ENCODE peak calls at places on chromosomes 16 and 17, in eight cellular contexts. Y is PC-3, V is fibroblast of lung, I is psoas muscle, E is SK-N-SH, M is H1, S is lung, W is suprapubic skin. O is an unnamed sample.

GRCh38 chr16:85601730-85602401 is 11.3 kb upstream of the GSE1 start:
- DNase-seq in S (no peak), Y (no peak), I (peak; percentile 75), M (no peak), E (no peak), V (peak; percentile 46), W (no peak), O (no peak)

GRCh38 chr17:49399995-49400394 is 14.7 kb downstream of the PHB1 start:
- DNase-seq in Y (no peak), W (peak; percentile 15), V (no peak), M (no peak), I (no peak), E (no peak), S (no peak), O (no peak)

GRCh38 chr17:7712111-7712771 is 5.3 kb upstream of the DNAH2 start:
- DNase-seq in Y (no peak), S (no peak), E (peak; percentile 70), V (no peak), W (no peak), I (no peak), M (no peak), O (no peak)

GRCh38 chr16:11560701-11561439 is 25.8 kb downstream of the LITAF start:
- DNase-seq in W (no peak), M (no peak), S (no peak), V (no peak), E (peak; percentile 37), Y (no peak), I (peak; percentile 70), O (no peak)

GRCh38 chr16:62939687-62940086 is 903.4 kb upstream of the CDH8 start:
- DNase-seq in Y (no peak), W (no peak), E (no peak), M (no peak), I (no peak), S (no peak), V (no peak), O (no peak)

GRCh38 chr16:88316941-88317618 is 65.7 kb upstream of the ZNF469 start:
- DNase-seq in E (no peak), V (no peak), M (no peak), W (no peak), Y (no peak), I (peak; percentile 41), S (no peak), O (no peak)

GRCh38 chr16:70417661-70418060 is 21.2 kb downstream of the ST3GAL2 start:
- DNase-seq in W (no peak), Y (no peak), S (no peak), M (no peak), V (no peak), I (no peak), E (no peak), O (no peak)

GRCh38 chr16:78105517-78105916 is 6.1 kb downstream of the WWOX start:
- DNase-seq in W (no peak), V (no peak), M (no peak), S (no peak), Y (no peak), E (no peak), I (no peak), O (no peak)

GRCh38 chr16:81610144-81610842 is 165.7 kb downstream of the CMIP start:
- DNase-seq in Y (peak; percentile 42), I (peak; percentile 87), E (peak; percentile 87), V (peak; percentile 90), W (peak; percentile 87), M (no peak), S (peak; percentile 45), O (peak; percentile 43)

GRCh38 chr16:5056347-5056746 is 9.4 kb downstream of the C16orf89 start:
- DNase-seq in I (no peak), E (peak; percentile 71), Y (peak; percentile 18), S (no peak), W (no peak), V (no peak), M (no peak), O (no peak)

GRCh38 chr17:75228847-75229246 is 23.4 kb downstream of the NUP85 start:
- DNase-seq in S (peak; percentile 59), M (no peak), I (peak; percentile 48), E (no peak), Y (no peak), W (no peak), V (no peak), O (no peak)

GRCh38 chr17:64406321-64407200 is 15.9 kb upstream of the PECAM1 start:
- DNase-seq in W (no peak), Y (peak; percentile 54), E (no peak), V (no peak), S (no peak), M (no peak), I (no peak), O (no peak)

GRCh38 chr16:5944971-5945370 is 847.4 kb upstream of the EEF2KMT start:
- DNase-seq in W (no peak), M (no peak), Y (no peak), V (peak; percentile 85), I (no peak), S (no peak), E (peak; percentile 35), O (no peak)

GRCh38 chr17:34637548-34638525 is 58.5 kb downstream of the TMEM132E start:
- DNase-seq in I (peak; percentile 84), V (peak; percentile 35), M (peak; percentile 51), Y (peak; percentile 57), E (peak; percentile 92), W (peak; percentile 74), S (peak; percentile 71), O (no peak)

GRCh38 chr16:1823821-1824220 is 2.8 kb downstream of the HAGH start:
- DNase-seq in M (no peak), I (no peak), W (no peak), V (peak; percentile 47), Y (peak; percentile 6), E (no peak), S (no peak), O (no peak)

GRCh38 chr17:19978206-19978802 is 676 bp upstream of the AKAP10 start:
- DNase-seq in Y (no peak), I (no peak), E (no peak), V (peak; percentile 17), S (no peak), W (no peak), M (no peak), O (no peak)

GRCh38 chr17:77129568-77130301 is 11.0 kb upstream of the SEC14L1 start:
- DNase-seq in S (no peak), I (peak; percentile 83), M (no peak), W (no peak), E (no peak), V (no peak), Y (no peak), O (no peak)

GRCh38 chr17:40087049-40087794 is 13.2 kb downstream of the NR1D1 start:
- DNase-seq in M (no peak), V (no peak), S (no peak), I (no peak), W (no peak), E (no peak), Y (no peak), O (no peak)

GRCh38 chr17:40086150-40087044 is 14.0 kb downstream of the NR1D1 start:
- DNase-seq in S (no peak), I (peak; percentile 87), E (peak; percentile 92), Y (peak; percentile 42), W (no peak), M (no peak), V (no peak), O (no peak)

GRCh38 chr17:40089085-40089895 is 11.1 kb downstream of the NR1D1 start:
- DNase-seq in I (no peak), S (no peak), V (no peak), M (no peak), W (peak; percentile 65), E (no peak), Y (no peak), O (no peak)

GRCh38 chr17:40087903-40088718 is 12.3 kb downstream of the NR1D1 start:
- DNase-seq in M (no peak), W (peak; percentile 59), S (no peak), Y (no peak), V (no peak), I (no peak), E (no peak), O (no peak)

GRCh38 chr17:40084477-40084876 is 15.9 kb downstream of the NR1D1 start:
- DNase-seq in M (no peak), S (no peak), W (no peak), I (no peak), V (no peak), Y (no peak), E (no peak), O (no peak)
- H3K36me3 ChIP-seq in M (peaks cover 9% of the 10 kb centered on the region), S (peaks cover 49% of the 10 kb centered on the region), W (peaks cover 74% of the 10 kb centered on the region), I (peaks cover 89% of the 10 kb centered on the region), V (peaks cover 26% of the 10 kb centered on the region), Y (no peaks in the 10 kb centered on the region), E (peaks cover 10% of the 10 kb centered on the region), O (peaks cover 58% of the 10 kb centered on the region)

DNA sequence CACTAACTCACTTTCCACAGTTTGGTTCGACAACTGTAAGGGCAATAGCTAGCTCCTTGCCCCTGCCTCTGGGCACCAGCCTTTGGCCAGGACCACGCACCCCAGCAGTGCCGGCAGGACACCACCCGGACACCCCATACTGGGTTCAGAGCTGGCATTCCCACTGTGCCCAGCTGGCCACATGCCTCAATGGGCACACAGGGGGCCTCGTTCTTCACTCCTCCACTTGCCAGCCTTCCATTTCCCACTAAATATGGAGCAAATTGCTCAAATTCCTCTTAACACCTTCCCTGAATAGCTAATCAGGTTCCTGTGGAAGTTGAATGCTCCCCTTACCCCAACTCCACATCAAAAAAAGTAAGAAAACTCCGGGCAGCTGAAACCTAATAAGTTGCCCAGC is 52.5 kb downstream of the PIPOX start:
- DNase-seq in V (no peak), Y (no peak), I (no peak), W (no peak), M (no peak), E (no peak), S (no peak), O (no peak)
- TF ChIP-seq CTCF in V (no peak), Y (no peak), I (no peak), W (no peak), M (no peak), E (no peak), S (no peak), O (no peak)

GRCh38 chr17:62906881-62907280 is 59.2 kb upstream of the TANC2 start:
- DNase-seq in M (no peak), V (no peak), Y (no peak), S (peak; percentile 10), I (no peak), W (no peak), E (no peak), O (no peak)

GRCh38 chr17:62910277-62910676 is 55.8 kb upstream of the TANC2 start:
- DNase-seq in E (no peak), W (no peak), M (no peak), Y (no peak), V (no peak), S (peak; percentile 22), I (no peak), O (no peak)

GRCh38 chr17:62905233-62905632 is 60.8 kb upstream of the TANC2 start:
- DNase-seq in S (no peak), I (no peak), V (no peak), M (no peak), W (no peak), Y (no peak), E (no peak), O (no peak)

GRCh38 chr17:62911106-62911505 is 54.9 kb upstream of the TANC2 start:
- DNase-seq in V (no peak), W (no peak), I (no peak), E (no peak), S (peak; percentile 11), Y (no peak), M (no peak), O (no peak)

GRCh38 chr17:62907961-62908360 is 58.1 kb upstream of the TANC2 start:
- DNase-seq in V (no peak), I (no peak), Y (no peak), S (peak; percentile 25), W (no peak), E (no peak), M (no peak), O (no peak)
- H3K36me3 ChIP-seq in V (no peaks in the 10 kb centered on the region), I (no peaks in the 10 kb centered on the region), Y (no peaks in the 10 kb centered on the region), S (no peaks in the 10 kb centered on the region), W (no peaks in the 10 kb centered on the region), E (no peaks in the 10 kb centered on the region), M (no peaks in the 10 kb centered on the region), O (no peaks in the 10 kb centered on the region)

GRCh38 chr16:682493-683395 is 1.4 kb downstream of the JMJD8 start:
- DNase-seq in E (no peak), V (no peak), S (no peak), W (peak; percentile 76), Y (no peak), I (no peak), M (no peak), O (no peak)
- TF ChIP-seq CTCF in E (no peak), V (no peak), S (no peak), W (no peak), Y (no peak), I (no peak), M (no peak), O (no peak)